ENCODE peak calls at places on chromosomes 12 and 14, in four cellular contexts. One of them, this sample, is unnamed.

GRCh38 chr12:122203301-122203967 is at the start of gene B3GNT4:
- DNase-seq in HepG2: no peak
- DNase-seq in K562: peak
- DNase-seq in H1: no peak
- DNase-seq in this sample: no peak

GRCh38 chr14:104360522-104360921 is 219.0 kb upstream of the C14orf180 start:
- DNase-seq in HepG2: no peak
- DNase-seq in K562: no peak
- DNase-seq in H1: no peak
- DNase-seq in this sample: no peak

GRCh38 chr12:13044859-13045384 is 741 bp downstream of the FAM234B start:
- DNase-seq in HepG2: no peak
- DNase-seq in K562: no peak
- DNase-seq in H1: no peak
- DNase-seq in this sample: no peak

GRCh38 chr14:105528197-105528858 is 1.9 kb downstream of the TMEM121 start:
- DNase-seq in HepG2: peak
- DNase-seq in K562: peak
- DNase-seq in H1: no peak
- DNase-seq in this sample: no peak

GRCh38 chr12:116502141-116502725 is 56.9 kb upstream of the MAP1LC3B2 start:
- DNase-seq in HepG2: no peak
- DNase-seq in K562: no peak
- DNase-seq in H1: no peak
- DNase-seq in this sample: no peak

GRCh38 chr12:54684636-54685630 is 36.8 kb upstream of the DCD start:
- DNase-seq in HepG2: no peak
- DNase-seq in K562: no peak
- DNase-seq in H1: no peak
- DNase-seq in this sample: no peak

GRCh38 chr14:96267916-96268315 is 11.9 kb downstream of the BDKRB1 start:
- DNase-seq in HepG2: no peak
- DNase-seq in K562: no peak
- DNase-seq in H1: no peak
- DNase-seq in this sample: no peak

GRCh38 chr14:103562385-103563088 is at the start of the genes BAG5 and COA8:
- DNase-seq in HepG2: peak
- DNase-seq in K562: peak
- DNase-seq in H1: peak
- DNase-seq in this sample: peak

GRCh38 chr12:113222730-113223531 is 1.7 kb downstream of the TPCN1 start:
- DNase-seq in HepG2: peak
- DNase-seq in K562: no peak
- DNase-seq in H1: no peak
- DNase-seq in this sample: no peak

GRCh38 chr14:53608369-53608768 is 348.3 kb downstream of the BMP4 start:
- DNase-seq in HepG2: no peak
- DNase-seq in K562: no peak
- DNase-seq in H1: no peak
- DNase-seq in this sample: no peak

GRCh38 chr12:105212431-105212830 is 23.5 kb downstream of the APPL2 start:
- DNase-seq in HepG2: no peak
- DNase-seq in K562: no peak
- DNase-seq in H1: no peak
- DNase-seq in this sample: no peak

GRCh38 chr14:36467332-36467731 is 52.7 kb downstream of the NKX2-1 start:
- DNase-seq in HepG2: no peak
- DNase-seq in K562: no peak
- DNase-seq in H1: no peak
- DNase-seq in this sample: no peak

GRCh38 chr14:75648066-75648838 is 12.4 kb downstream of the ERG28 start:
- DNase-seq in HepG2: peak
- DNase-seq in K562: no peak
- DNase-seq in H1: no peak
- DNase-seq in this sample: no peak

GRCh38 chr12:106345739-106346138 is 11.8 kb upstream of the POLR3B start:
- DNase-seq in HepG2: peak
- DNase-seq in K562: no peak
- DNase-seq in H1: no peak
- DNase-seq in this sample: no peak

GRCh38 chr12:13032164-13032563 is 12.0 kb upstream of the FAM234B start:
- DNase-seq in HepG2: no peak
- DNase-seq in K562: no peak
- DNase-seq in H1: no peak
- DNase-seq in this sample: no peak

GRCh38 chr14:24058260-24058950 is 6.6 kb downstream of the CARMIL3 start:
- DNase-seq in HepG2: peak
- DNase-seq in K562: no peak
- DNase-seq in H1: no peak
- DNase-seq in this sample: no peak

GRCh38 chr14:95382747-95383146 is 63.0 kb upstream of the CLMN start:
- DNase-seq in HepG2: no peak
- DNase-seq in K562: no peak
- DNase-seq in H1: no peak
- DNase-seq in this sample: no peak

GRCh38 chr14:22185191-22185590 is 403.8 kb downstream of the DAD1 start:
- DNase-seq in HepG2: peak
- DNase-seq in K562: no peak
- DNase-seq in H1: no peak
- DNase-seq in this sample: no peak

GRCh38 chr12:27965966-27966365 is 6.6 kb downstream of the PTHLH start:
- DNase-seq in HepG2: no peak
- DNase-seq in K562: no peak
- DNase-seq in H1: no peak
- DNase-seq in this sample: no peak

GRCh38 chr12:75978677-75979076 is 52.9 kb downstream of the PHLDA1 start:
- DNase-seq in HepG2: no peak
- DNase-seq in K562: no peak
- DNase-seq in H1: no peak
- DNase-seq in this sample: no peak

GRCh38 chr14:39302124-39302810 is 68.6 kb downstream of the MIA2 start:
- DNase-seq in HepG2: no peak
- DNase-seq in K562: no peak
- DNase-seq in H1: no peak
- DNase-seq in this sample: no peak

GRCh38 chr12:52644078-52644415 is 8.0 kb downstream of the KRT2 start:
- DNase-seq in HepG2: no peak
- DNase-seq in K562: no peak
- DNase-seq in H1: no peak
- DNase-seq in this sample: no peak

GRCh38 chr12:124774462-124775167 is 89.0 kb downstream of the SCARB1 start:
- DNase-seq in HepG2: no peak
- DNase-seq in K562: no peak
- DNase-seq in H1: no peak
- DNase-seq in this sample: peak

GRCh38 chr14:103551338-103551762 is 11.1 kb downstream of the BAG5 start:
- DNase-seq in HepG2: no peak
- DNase-seq in K562: no peak
- DNase-seq in H1: no peak
- DNase-seq in this sample: no peak

GRCh38 chr14:60646202-60646886 is 2.9 kb downstream of the SIX1 start:
- DNase-seq in HepG2: no peak
- DNase-seq in K562: no peak
- DNase-seq in H1: no peak
- DNase-seq in this sample: no peak

GRCh38 chr14:66998013-66998412 is 191.2 kb upstream of the GARIN2 start:
- DNase-seq in HepG2: no peak
- DNase-seq in K562: no peak
- DNase-seq in H1: no peak
- DNase-seq in this sample: no peak

GRCh38 chr14:103393687-103394626 is 8.7 kb downstream of the MARK3 start:
- DNase-seq in HepG2: no peak
- DNase-seq in K562: peak
- DNase-seq in H1: no peak
- DNase-seq in this sample: no peak

GRCh38 chr14:58298880-58299664 is 717 bp downstream of the ARID4A start:
- DNase-seq in HepG2: no peak
- DNase-seq in K562: peak
- DNase-seq in H1: no peak
- DNase-seq in this sample: no peak

GRCh38 chr12:28750946-28751714 is 397.9 kb upstream of the FAR2 start:
- DNase-seq in HepG2: no peak
- DNase-seq in K562: no peak
- DNase-seq in H1: no peak
- DNase-seq in this sample: no peak

GRCh38 chr12:73506611-73507010 is 1031.0 kb upstream of the ATXN7L3B start:
- DNase-seq in HepG2: no peak
- DNase-seq in K562: no peak
- DNase-seq in H1: peak
- DNase-seq in this sample: no peak

GRCh38 chr12:53067993-53068770 is 11.0 kb downstream of the SPRYD3 start:
- DNase-seq in HepG2: no peak
- DNase-seq in K562: no peak
- DNase-seq in H1: no peak
- DNase-seq in this sample: no peak

GRCh38 chr12:12239127-12239526 is 27.7 kb downstream of the LRP6 start:
- DNase-seq in HepG2: no peak
- DNase-seq in K562: no peak
- DNase-seq in H1: no peak
- DNase-seq in this sample: no peak

GRCh38 chr12:6946033-6946919 is 2.5 kb downstream of the C12orf57 start:
- DNase-seq in HepG2: peak
- DNase-seq in K562: peak
- DNase-seq in H1: no peak
- DNase-seq in this sample: peak

GRCh38 chr12:114732426-114733030 is 48.6 kb upstream of the TBX3 start:
- DNase-seq in HepG2: peak
- DNase-seq in K562: peak
- DNase-seq in H1: no peak
- DNase-seq in this sample: no peak

GRCh38 chr12:28899951-28900350 is 249.1 kb upstream of the FAR2 start:
- DNase-seq in HepG2: no peak
- DNase-seq in K562: no peak
- DNase-seq in H1: no peak
- DNase-seq in this sample: no peak

GRCh38 chr14:94500264-94500663 is 9.0 kb downstream of the SERPINA12 start:
- DNase-seq in HepG2: no peak
- DNase-seq in K562: no peak
- DNase-seq in H1: no peak
- DNase-seq in this sample: no peak

GRCh38 chr12:124273630-124274029 is 21.3 kb upstream of the RFLNA start:
- DNase-seq in HepG2: peak
- DNase-seq in K562: peak
- DNase-seq in H1: peak
- DNase-seq in this sample: peak

GRCh38 chr14:24741871-24742270 is 107.9 kb upstream of the GZMB start:
- DNase-seq in HepG2: no peak
- DNase-seq in K562: no peak
- DNase-seq in H1: no peak
- DNase-seq in this sample: no peak

GRCh38 chr12:57460457-57461325 is 1.1 kb downstream of the GLI1 start:
- DNase-seq in HepG2: no peak
- DNase-seq in K562: no peak
- DNase-seq in H1: no peak
- DNase-seq in this sample: no peak
- TF ChIP-seq CBX5 in HepG2: no peak
- TF ChIP-seq CBX5 in K562: no peak
- TF ChIP-seq CBX5 in H1: no peak
- TF ChIP-seq CBX5 in this sample: no peak

GRCh38 chr12:77577756-77578155 is 252.9 kb upstream of the NAV3 start:
- DNase-seq in HepG2: no peak
- DNase-seq in K562: no peak
- DNase-seq in H1: no peak
- DNase-seq in this sample: no peak
- TF ChIP-seq CBX5 in HepG2: no peak
- TF ChIP-seq CBX5 in K562: no peak
- TF ChIP-seq CBX5 in H1: no peak
- TF ChIP-seq CBX5 in this sample: no peak

GRCh38 chr14:65191716-65192115 is 89.4 kb upstream of the MAX start:
- DNase-seq in HepG2: no peak
- DNase-seq in K562: no peak
- DNase-seq in H1: no peak
- DNase-seq in this sample: no peak
- TF ChIP-seq CBX5 in HepG2: no peak
- TF ChIP-seq CBX5 in K562: no peak
- TF ChIP-seq CBX5 in H1: no peak
- TF ChIP-seq CBX5 in this sample: no peak

GRCh38 chr14:99731536-99732435 is 47.7 kb downstream of the CYP46A1 start:
- DNase-seq in HepG2: no peak
- DNase-seq in K562: no peak
- DNase-seq in H1: no peak
- DNase-seq in this sample: no peak

GRCh38 chr14:99729991-99730875 is 46.1 kb downstream of the CYP46A1 start:
- DNase-seq in HepG2: peak
- DNase-seq in K562: peak
- DNase-seq in H1: no peak
- DNase-seq in this sample: no peak

GRCh38 chr14:99732436-99733220 is 48.5 kb downstream of the CYP46A1 start:
- DNase-seq in HepG2: no peak
- DNase-seq in K562: no peak
- DNase-seq in H1: no peak
- DNase-seq in this sample: no peak

GRCh38 chr14:99728981-99729451 is 44.9 kb downstream of the CYP46A1 start:
- DNase-seq in HepG2: no peak
- DNase-seq in K562: no peak
- DNase-seq in H1: no peak
- DNase-seq in this sample: no peak

DNA sequence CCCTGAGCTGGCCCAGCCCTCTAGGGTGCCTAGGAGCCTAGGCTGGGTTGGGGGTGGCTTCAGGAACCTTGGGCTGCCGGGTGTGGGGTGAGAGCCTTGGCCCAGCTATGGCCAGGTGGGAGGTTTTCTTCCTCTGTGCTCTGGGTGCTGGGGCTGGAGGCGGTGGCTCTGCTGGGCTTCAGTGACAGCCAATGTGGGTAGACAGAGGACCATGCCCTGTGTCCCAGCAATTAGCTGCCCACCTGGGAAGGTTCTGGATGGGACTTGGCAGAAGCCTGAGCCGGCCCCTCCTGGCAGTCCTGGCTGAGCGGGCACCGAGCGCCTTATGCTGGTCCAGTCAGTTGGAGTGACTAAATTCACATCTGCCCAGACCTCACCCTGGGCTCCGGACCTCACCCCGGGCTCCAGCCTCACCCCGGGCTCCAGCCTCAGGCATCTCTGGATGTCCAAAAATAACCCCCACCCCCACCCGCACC is 46.8 kb downstream of the CYP46A1 start:
- DNase-seq in HepG2: no peak
- DNase-seq in K562: no peak
- DNase-seq in H1: no peak
- DNase-seq in this sample: no peak
- TF ChIP-seq CBX5 in HepG2: no peak
- TF ChIP-seq CBX5 in K562: no peak
- TF ChIP-seq CBX5 in H1: no peak
- TF ChIP-seq CBX5 in this sample: no peak

GRCh38 chr14:63290741-63291286 is 27.9 kb downstream of the GPHB5 start:
- DNase-seq in HepG2: no peak
- DNase-seq in K562: no peak
- DNase-seq in H1: no peak
- DNase-seq in this sample: no peak
- TF ChIP-seq CBX5 in HepG2: no peak
- TF ChIP-seq CBX5 in K562: no peak
- TF ChIP-seq CBX5 in H1: no peak
- TF ChIP-seq CBX5 in this sample: no peak

This sample was measured in GM12878.